ENCODE peak calls at places on chromosomes 1 and 21, in five cellular contexts. One of them, this sample, is unnamed.

GRCh38 chr1:170742600-170742999 is 78.7 kb downstream of the PRRX1 start:
- DNase-seq in kidney epithelial cell: no peak
- DNase-seq in B cell: no peak
- DNase-seq in adrenal gland: no peak
- DNase-seq in body of pancreas: no peak
- DNase-seq in this sample: no peak

GRCh38 chr1:57770772-57771171 is 346.9 kb upstream of the DAB1 start:
- DNase-seq in kidney epithelial cell: no peak
- DNase-seq in B cell: no peak
- DNase-seq in adrenal gland: no peak
- DNase-seq in body of pancreas: no peak
- DNase-seq in this sample: no peak

GRCh38 chr21:32413697-32414578 is 1.4 kb downstream of the EVA1C start:
- DNase-seq in kidney epithelial cell: no peak
- DNase-seq in B cell: no peak
- DNase-seq in adrenal gland: peak
- DNase-seq in body of pancreas: peak
- DNase-seq in this sample: no peak

GRCh38 chr1:209823143-209824041 is 4.4 kb upstream of the UTP25 start:
- DNase-seq in kidney epithelial cell: no peak
- DNase-seq in B cell: peak
- DNase-seq in adrenal gland: no peak
- DNase-seq in body of pancreas: peak
- DNase-seq in this sample: no peak

GRCh38 chr1:203276916-203277535 is 28.3 kb upstream of the BTG2 start:
- DNase-seq in kidney epithelial cell: no peak
- DNase-seq in B cell: no peak
- DNase-seq in adrenal gland: no peak
- DNase-seq in body of pancreas: no peak
- DNase-seq in this sample: peak

GRCh38 chr1:201622824-201623223 is 83.9 kb downstream of the NAV1 start:
- DNase-seq in kidney epithelial cell: no peak
- DNase-seq in B cell: no peak
- DNase-seq in adrenal gland: no peak
- DNase-seq in body of pancreas: no peak
- DNase-seq in this sample: no peak

GRCh38 chr1:112537451-112537850 is 28.7 kb downstream of the WNT2B start:
- DNase-seq in kidney epithelial cell: no peak
- DNase-seq in B cell: no peak
- DNase-seq in adrenal gland: no peak
- DNase-seq in body of pancreas: no peak
- DNase-seq in this sample: no peak

GRCh38 chr1:82491301-82491986 is 690.7 kb downstream of the ADGRL2 start:
- DNase-seq in kidney epithelial cell: no peak
- DNase-seq in B cell: no peak
- DNase-seq in adrenal gland: no peak
- DNase-seq in body of pancreas: no peak
- DNase-seq in this sample: no peak

GRCh38 chr1:31798433-31799195 is 17.2 kb downstream of the SPOCD1 start:
- DNase-seq in kidney epithelial cell: peak
- DNase-seq in B cell: no peak
- DNase-seq in adrenal gland: no peak
- DNase-seq in body of pancreas: no peak
- DNase-seq in this sample: no peak

GRCh38 chr1:196651637-196652215 is at the start of gene CFH:
- DNase-seq in kidney epithelial cell: peak
- DNase-seq in B cell: no peak
- DNase-seq in adrenal gland: no peak
- DNase-seq in body of pancreas: peak
- DNase-seq in this sample: no peak

GRCh38 chr1:235136111-235136510 is 7.5 kb upstream of the TOMM20 start:
- DNase-seq in kidney epithelial cell: no peak
- DNase-seq in B cell: no peak
- DNase-seq in adrenal gland: no peak
- DNase-seq in body of pancreas: peak
- DNase-seq in this sample: peak

GRCh38 chr1:208235356-208235982 is 8.7 kb downstream of the PLXNA2 start:
- DNase-seq in kidney epithelial cell: no peak
- DNase-seq in B cell: no peak
- DNase-seq in adrenal gland: no peak
- DNase-seq in body of pancreas: no peak
- DNase-seq in this sample: no peak

GRCh38 chr21:25507522-25507921 is 99.8 kb downstream of the MRPL39 start:
- DNase-seq in kidney epithelial cell: no peak
- DNase-seq in B cell: no peak
- DNase-seq in adrenal gland: no peak
- DNase-seq in body of pancreas: no peak
- DNase-seq in this sample: no peak
- TF ChIP-seq CTCF in kidney epithelial cell: no peak
- TF ChIP-seq CTCF in B cell: peak
- TF ChIP-seq CTCF in adrenal gland: no peak
- TF ChIP-seq CTCF in body of pancreas: no peak
- TF ChIP-seq CTCF in this sample: no peak

GRCh38 chr21:38804617-38805281 is 980 bp upstream of the ETS2 start:
- DNase-seq in kidney epithelial cell: no peak
- DNase-seq in B cell: no peak
- DNase-seq in adrenal gland: peak
- DNase-seq in body of pancreas: peak
- DNase-seq in this sample: no peak

GRCh38 chr21:38806942-38807284 is 1.2 kb downstream of the ETS2 start:
- DNase-seq in kidney epithelial cell: no peak
- DNase-seq in B cell: no peak
- DNase-seq in adrenal gland: no peak
- DNase-seq in body of pancreas: no peak
- DNase-seq in this sample: no peak

GRCh38 chr21:38806153-38806941 is 618 bp downstream of the ETS2 start:
- DNase-seq in kidney epithelial cell: no peak
- DNase-seq in B cell: peak
- DNase-seq in adrenal gland: peak
- DNase-seq in body of pancreas: no peak
- DNase-seq in this sample: no peak

GRCh38 chr21:38804030-38804616 is 1.6 kb upstream of the ETS2 start:
- DNase-seq in kidney epithelial cell: no peak
- DNase-seq in B cell: no peak
- DNase-seq in adrenal gland: no peak
- DNase-seq in body of pancreas: no peak
- DNase-seq in this sample: no peak

GRCh38 chr21:38805282-38806152 is at the start of gene ETS2:
- DNase-seq in kidney epithelial cell: no peak
- DNase-seq in B cell: peak
- DNase-seq in adrenal gland: peak
- DNase-seq in body of pancreas: peak
- DNase-seq in this sample: peak
- TF ChIP-seq CTCF in kidney epithelial cell: no peak
- TF ChIP-seq CTCF in B cell: no peak
- TF ChIP-seq CTCF in adrenal gland: peak
- TF ChIP-seq CTCF in body of pancreas: peak
- TF ChIP-seq CTCF in this sample: no peak

GRCh38 chr1:76866566-76866965 is 714 bp upstream of the ST6GALNAC5 start:
- DNase-seq in kidney epithelial cell: no peak
- DNase-seq in B cell: no peak
- DNase-seq in adrenal gland: no peak
- DNase-seq in body of pancreas: no peak
- DNase-seq in this sample: no peak

GRCh38 chr1:76870037-76870436 is 2.8 kb downstream of the ST6GALNAC5 start:
- DNase-seq in kidney epithelial cell: no peak
- DNase-seq in B cell: no peak
- DNase-seq in adrenal gland: no peak
- DNase-seq in body of pancreas: no peak
- DNase-seq in this sample: no peak

GRCh38 chr1:76868916-76869315 is 1.6 kb downstream of the ST6GALNAC5 start:
- DNase-seq in kidney epithelial cell: no peak
- DNase-seq in B cell: no peak
- DNase-seq in adrenal gland: peak
- DNase-seq in body of pancreas: no peak
- DNase-seq in this sample: no peak

GRCh38 chr1:76867342-76868130 is at the start of gene ST6GALNAC5:
- DNase-seq in kidney epithelial cell: no peak
- DNase-seq in B cell: peak
- DNase-seq in adrenal gland: peak
- DNase-seq in body of pancreas: no peak
- DNase-seq in this sample: no peak

DNA sequence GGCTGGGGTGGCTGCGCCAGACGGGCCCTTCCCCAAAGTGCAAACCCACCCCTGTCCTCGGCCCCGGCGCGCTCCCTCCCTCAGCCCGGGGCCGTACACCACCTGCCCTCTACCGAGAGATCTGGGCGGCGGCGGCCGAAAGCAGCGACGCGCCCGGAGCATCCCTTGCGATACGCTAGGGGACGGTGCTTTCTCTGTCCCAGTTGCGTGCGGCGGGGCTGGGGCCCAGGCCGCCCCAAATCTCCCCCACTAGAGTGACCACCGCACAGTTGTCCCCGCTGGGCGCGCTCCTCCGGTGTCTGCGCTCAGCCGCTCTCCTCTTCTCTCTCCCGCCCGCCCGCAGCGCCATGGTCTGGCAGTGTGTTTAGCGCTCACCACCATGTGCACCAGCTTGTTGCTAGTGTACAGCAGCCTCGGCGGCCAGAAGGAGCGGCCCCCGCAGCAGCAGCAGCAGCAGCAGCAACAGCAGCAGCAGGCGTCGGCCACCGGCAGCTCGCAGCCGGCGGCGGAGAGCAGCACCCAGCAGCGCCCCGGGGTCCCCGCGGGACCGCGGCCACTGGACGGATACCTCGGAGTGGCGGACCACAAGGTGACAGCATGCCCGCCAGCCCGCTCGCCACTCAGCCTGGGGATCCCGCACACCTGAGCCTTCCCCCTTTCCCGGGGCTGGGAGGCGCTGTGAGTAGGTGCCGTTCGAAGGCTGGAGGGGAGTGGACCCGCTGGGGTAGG is 1.0 kb downstream of the ST6GALNAC5 start:
- DNase-seq in kidney epithelial cell: no peak
- DNase-seq in B cell: peak
- DNase-seq in adrenal gland: peak
- DNase-seq in body of pancreas: peak
- DNase-seq in this sample: no peak
- TF ChIP-seq CTCF in kidney epithelial cell: peak
- TF ChIP-seq CTCF in B cell: no peak
- TF ChIP-seq CTCF in adrenal gland: peak
- TF ChIP-seq CTCF in body of pancreas: no peak
- TF ChIP-seq CTCF in this sample: peak

GRCh38 chr1:50047916-50048694 is 24.4 kb upstream of the AGBL4 start:
- DNase-seq in kidney epithelial cell: no peak
- DNase-seq in B cell: no peak
- DNase-seq in adrenal gland: no peak
- DNase-seq in body of pancreas: peak
- DNase-seq in this sample: no peak
- TF ChIP-seq CTCF in kidney epithelial cell: peak
- TF ChIP-seq CTCF in B cell: no peak
- TF ChIP-seq CTCF in adrenal gland: no peak
- TF ChIP-seq CTCF in body of pancreas: no peak
- TF ChIP-seq CTCF in this sample: no peak

GRCh38 chr1:33633019-33633801 is 160.8 kb downstream of the ZSCAN20 start:
- DNase-seq in kidney epithelial cell: peak
- DNase-seq in B cell: peak
- DNase-seq in adrenal gland: peak
- DNase-seq in body of pancreas: peak
- DNase-seq in this sample: peak

GRCh38 chr1:33634143-33634542 is 161.7 kb downstream of the ZSCAN20 start:
- DNase-seq in kidney epithelial cell: no peak
- DNase-seq in B cell: no peak
- DNase-seq in adrenal gland: no peak
- DNase-seq in body of pancreas: no peak
- DNase-seq in this sample: no peak

GRCh38 chr1:33635336-33636012 is 163.0 kb downstream of the ZSCAN20 start:
- DNase-seq in kidney epithelial cell: no peak
- DNase-seq in B cell: no peak
- DNase-seq in adrenal gland: no peak
- DNase-seq in body of pancreas: no peak
- DNase-seq in this sample: peak

GRCh38 chr1:33636209-33636608 is 163.8 kb downstream of the ZSCAN20 start:
- DNase-seq in kidney epithelial cell: no peak
- DNase-seq in B cell: no peak
- DNase-seq in adrenal gland: no peak
- DNase-seq in body of pancreas: no peak
- DNase-seq in this sample: peak

DNA sequence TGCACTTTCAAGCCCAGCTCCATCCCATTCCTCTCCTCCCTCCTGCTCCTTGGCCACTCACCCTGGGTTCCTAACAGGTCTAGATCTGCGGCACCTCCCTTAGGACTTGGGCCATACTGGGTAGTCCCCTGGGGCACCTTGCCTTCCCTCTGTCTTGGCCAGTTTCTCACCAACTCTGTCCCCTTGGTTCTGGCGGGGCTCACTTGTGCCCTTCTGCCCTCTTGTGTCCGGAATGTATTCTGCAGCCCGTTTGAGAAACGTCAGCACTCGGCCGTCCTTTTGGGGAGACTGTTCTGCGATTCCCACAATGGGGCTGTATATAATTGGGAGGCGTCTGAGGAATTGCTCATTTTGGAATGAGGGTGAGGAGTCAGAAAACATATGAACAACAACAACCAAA is 162.4 kb downstream of the ZSCAN20 start:
- DNase-seq in kidney epithelial cell: no peak
- DNase-seq in B cell: no peak
- DNase-seq in adrenal gland: peak
- DNase-seq in body of pancreas: peak
- DNase-seq in this sample: peak
- TF ChIP-seq CTCF in kidney epithelial cell: peak
- TF ChIP-seq CTCF in B cell: peak
- TF ChIP-seq CTCF in adrenal gland: peak
- TF ChIP-seq CTCF in body of pancreas: peak
- TF ChIP-seq CTCF in this sample: peak

DNA sequence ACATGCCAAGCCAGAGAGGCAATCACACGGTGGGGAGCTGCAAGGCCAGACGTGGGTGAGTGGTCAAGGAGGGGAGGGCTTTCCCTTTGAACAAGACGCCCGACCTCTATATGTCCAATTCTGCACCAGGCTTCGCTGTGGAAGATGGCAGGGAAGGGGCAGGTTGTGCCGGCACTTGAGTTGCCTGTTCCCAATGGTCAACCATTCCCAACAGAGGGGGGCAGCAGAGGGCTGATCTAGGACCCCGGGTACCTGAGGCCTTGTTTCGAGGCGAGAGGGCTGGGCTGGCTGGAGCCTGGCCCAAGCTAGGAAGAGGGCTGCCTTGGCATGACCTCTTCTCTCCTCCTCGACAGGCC is 64.9 kb downstream of the TMEM53 start:
- DNase-seq in kidney epithelial cell: no peak
- DNase-seq in B cell: no peak
- DNase-seq in adrenal gland: peak
- DNase-seq in body of pancreas: peak
- DNase-seq in this sample: no peak
- TF ChIP-seq CTCF in kidney epithelial cell: peak
- TF ChIP-seq CTCF in B cell: peak
- TF ChIP-seq CTCF in adrenal gland: peak
- TF ChIP-seq CTCF in body of pancreas: peak
- TF ChIP-seq CTCF in this sample: peak

DNA sequence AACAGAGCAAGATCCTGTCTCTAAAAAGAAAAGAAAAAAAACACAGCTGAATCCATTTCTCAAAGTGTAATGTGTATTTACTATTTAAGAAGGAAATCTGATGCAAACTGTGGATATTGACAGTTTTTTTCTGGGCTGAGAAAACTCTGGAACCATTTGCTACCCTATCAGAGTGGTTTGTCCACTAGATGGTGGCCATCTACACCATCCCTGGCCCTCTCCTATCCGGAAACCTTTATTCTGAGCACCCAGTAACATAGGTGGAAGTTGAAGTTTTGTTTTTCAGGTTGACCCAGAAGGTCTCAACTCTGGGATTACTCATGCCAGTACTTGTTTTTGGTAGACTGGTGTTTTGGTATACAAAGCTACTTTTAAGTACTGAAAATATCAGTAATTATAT is 20.2 kb downstream of the ECHDC2 start:
- DNase-seq in kidney epithelial cell: no peak
- DNase-seq in B cell: no peak
- DNase-seq in adrenal gland: no peak
- DNase-seq in body of pancreas: no peak
- DNase-seq in this sample: no peak
- TF ChIP-seq CTCF in kidney epithelial cell: no peak
- TF ChIP-seq CTCF in B cell: no peak
- TF ChIP-seq CTCF in adrenal gland: no peak
- TF ChIP-seq CTCF in body of pancreas: no peak
- TF ChIP-seq CTCF in this sample: no peak

This sample was measured in osteocyte.